ENCODE peak calls at places on chromosome 16, in seven cellular contexts. One of them, this sample, is unnamed. For H3K4me1 and H3K9me3, the result is how much of the 10 kb centered on the place peaks cover.

GRCh38 chr16:80300876-80301275 is 239.9 kb upstream of the DYNLRB2 start:
- DNase-seq in IMR-90: peak
- DNase-seq in CD8-positive, alpha-beta memory T cell: no peak
- DNase-seq in ascending aorta: no peak
- DNase-seq in fibroblast of lung: peak
- DNase-seq in uterus: no peak
- DNase-seq in heart right ventricle: no peak
- DNase-seq in this sample: no peak

GRCh38 chr16:1788708-1789100 is 4.8 kb downstream of the IGFALS start:
- DNase-seq in IMR-90: no peak
- DNase-seq in fibroblast of lung: no peak
- DNase-seq in CD8-positive, alpha-beta memory T cell: no peak
- DNase-seq in uterus: peak
- DNase-seq in heart right ventricle: peak
- DNase-seq in ascending aorta: peak
- DNase-seq in this sample: no peak

GRCh38 chr16:85062303-85062702 is 34.7 kb downstream of the KIAA0513 start:
- DNase-seq in fibroblast of lung: no peak
- DNase-seq in IMR-90: no peak
- DNase-seq in heart right ventricle: no peak
- DNase-seq in ascending aorta: no peak
- DNase-seq in uterus: no peak
- DNase-seq in CD8-positive, alpha-beta memory T cell: no peak
- DNase-seq in this sample: no peak

GRCh38 chr16:64907844-64908243 is 214.0 kb downstream of the CDH11 start:
- DNase-seq in ascending aorta: no peak
- DNase-seq in IMR-90: peak
- DNase-seq in uterus: no peak
- DNase-seq in fibroblast of lung: peak
- DNase-seq in CD8-positive, alpha-beta memory T cell: no peak
- DNase-seq in heart right ventricle: no peak
- DNase-seq in this sample: no peak

GRCh38 chr16:78098544-78099371 is 696 bp upstream of the WWOX start:
- DNase-seq in IMR-90: no peak
- DNase-seq in ascending aorta: no peak
- DNase-seq in fibroblast of lung: no peak
- DNase-seq in uterus: no peak
- DNase-seq in CD8-positive, alpha-beta memory T cell: peak
- DNase-seq in heart right ventricle: no peak
- DNase-seq in this sample: no peak

GRCh38 chr16:84742561-84743200 is 42.9 kb downstream of the USP10 start:
- DNase-seq in heart right ventricle: no peak
- DNase-seq in IMR-90: no peak
- DNase-seq in CD8-positive, alpha-beta memory T cell: no peak
- DNase-seq in ascending aorta: no peak
- DNase-seq in uterus: no peak
- DNase-seq in fibroblast of lung: no peak
- DNase-seq in this sample: no peak

GRCh38 chr16:30395992-30396560 is 856 bp downstream of the ZNF48 start:
- DNase-seq in ascending aorta: no peak
- DNase-seq in fibroblast of lung: no peak
- DNase-seq in heart right ventricle: no peak
- DNase-seq in uterus: no peak
- DNase-seq in CD8-positive, alpha-beta memory T cell: no peak
- DNase-seq in IMR-90: no peak
- DNase-seq in this sample: no peak

GRCh38 chr16:55039042-55039441 is 108.4 kb downstream of the IRX5 start:
- DNase-seq in heart right ventricle: no peak
- DNase-seq in ascending aorta: no peak
- DNase-seq in uterus: no peak
- DNase-seq in fibroblast of lung: no peak
- DNase-seq in CD8-positive, alpha-beta memory T cell: no peak
- DNase-seq in IMR-90: no peak
- DNase-seq in this sample: no peak

GRCh38 chr16:10699756-10700155 is 5.0 kb upstream of the TEKT5 start:
- DNase-seq in heart right ventricle: no peak
- DNase-seq in CD8-positive, alpha-beta memory T cell: no peak
- DNase-seq in uterus: no peak
- DNase-seq in ascending aorta: no peak
- DNase-seq in IMR-90: no peak
- DNase-seq in fibroblast of lung: no peak
- DNase-seq in this sample: no peak

GRCh38 chr16:1305823-1306222 is 3.6 kb upstream of the UBE2I start:
- DNase-seq in fibroblast of lung: no peak
- DNase-seq in heart right ventricle: no peak
- DNase-seq in ascending aorta: no peak
- DNase-seq in uterus: no peak
- DNase-seq in IMR-90: no peak
- DNase-seq in CD8-positive, alpha-beta memory T cell: peak
- DNase-seq in this sample: no peak

GRCh38 chr16:81531415-81531814 is 86.8 kb downstream of the CMIP start:
- DNase-seq in uterus: no peak
- DNase-seq in CD8-positive, alpha-beta memory T cell: no peak
- DNase-seq in fibroblast of lung: no peak
- DNase-seq in heart right ventricle: no peak
- DNase-seq in ascending aorta: no peak
- DNase-seq in IMR-90: no peak
- DNase-seq in this sample: no peak

GRCh38 chr16:12225282-12225681 is 248.7 kb downstream of the SNX29 start:
- DNase-seq in uterus: no peak
- DNase-seq in CD8-positive, alpha-beta memory T cell: no peak
- DNase-seq in heart right ventricle: no peak
- DNase-seq in ascending aorta: no peak
- DNase-seq in fibroblast of lung: no peak
- DNase-seq in IMR-90: no peak
- DNase-seq in this sample: no peak

GRCh38 chr16:85320677-85321385 is 208.6 kb upstream of the CIBAR2 start:
- DNase-seq in heart right ventricle: no peak
- DNase-seq in fibroblast of lung: no peak
- DNase-seq in IMR-90: no peak
- DNase-seq in uterus: no peak
- DNase-seq in CD8-positive, alpha-beta memory T cell: no peak
- DNase-seq in ascending aorta: no peak
- DNase-seq in this sample: no peak

GRCh38 chr16:56355786-56356275 is 69.5 kb downstream of the AMFR start:
- DNase-seq in fibroblast of lung: no peak
- DNase-seq in uterus: peak
- DNase-seq in IMR-90: no peak
- DNase-seq in CD8-positive, alpha-beta memory T cell: no peak
- DNase-seq in heart right ventricle: no peak
- DNase-seq in ascending aorta: peak
- DNase-seq in this sample: peak

GRCh38 chr16:68216240-68216639 is 19.7 kb downstream of the ESRP2 start:
- DNase-seq in fibroblast of lung: no peak
- DNase-seq in ascending aorta: no peak
- DNase-seq in uterus: no peak
- DNase-seq in heart right ventricle: no peak
- DNase-seq in IMR-90: no peak
- DNase-seq in CD8-positive, alpha-beta memory T cell: no peak
- DNase-seq in this sample: no peak

GRCh38 chr16:66647866-66648265 is 43.4 kb downstream of the CMTM3 start:
- DNase-seq in CD8-positive, alpha-beta memory T cell: no peak
- DNase-seq in uterus: no peak
- DNase-seq in heart right ventricle: no peak
- DNase-seq in IMR-90: no peak
- DNase-seq in ascending aorta: no peak
- DNase-seq in fibroblast of lung: no peak
- DNase-seq in this sample: no peak

GRCh38 chr16:57486858-57487834 is 853 bp upstream of the DOK4 start:
- DNase-seq in IMR-90: no peak
- DNase-seq in fibroblast of lung: no peak
- DNase-seq in heart right ventricle: no peak
- DNase-seq in ascending aorta: no peak
- DNase-seq in CD8-positive, alpha-beta memory T cell: no peak
- DNase-seq in uterus: no peak
- DNase-seq in this sample: no peak

GRCh38 chr16:24523569-24523968 is 15.8 kb upstream of the RBBP6 start:
- DNase-seq in heart right ventricle: no peak
- DNase-seq in IMR-90: no peak
- DNase-seq in CD8-positive, alpha-beta memory T cell: no peak
- DNase-seq in uterus: no peak
- DNase-seq in ascending aorta: no peak
- DNase-seq in fibroblast of lung: no peak
- DNase-seq in this sample: no peak

GRCh38 chr16:82119405-82119804 is 50.6 kb downstream of the MPHOSPH6 start:
- DNase-seq in fibroblast of lung: no peak
- DNase-seq in IMR-90: no peak
- DNase-seq in ascending aorta: no peak
- DNase-seq in uterus: no peak
- DNase-seq in CD8-positive, alpha-beta memory T cell: no peak
- DNase-seq in heart right ventricle: no peak
- DNase-seq in this sample: no peak

GRCh38 chr16:4694664-4695451 is 1.5 kb downstream of the NUDT16L1 start:
- DNase-seq in CD8-positive, alpha-beta memory T cell: no peak
- DNase-seq in uterus: peak
- DNase-seq in IMR-90: no peak
- DNase-seq in fibroblast of lung: no peak
- DNase-seq in heart right ventricle: no peak
- DNase-seq in ascending aorta: peak
- DNase-seq in this sample: peak

GRCh38 chr16:11327277-11328171 is 17.7 kb upstream of the RMI2 start:
- DNase-seq in uterus: peak
- DNase-seq in IMR-90: no peak
- DNase-seq in CD8-positive, alpha-beta memory T cell: no peak
- DNase-seq in heart right ventricle: peak
- DNase-seq in fibroblast of lung: no peak
- DNase-seq in ascending aorta: no peak
- DNase-seq in this sample: peak

GRCh38 chr16:56629531-56629930 is 2.9 kb upstream of the MT1M start:
- DNase-seq in ascending aorta: no peak
- DNase-seq in fibroblast of lung: no peak
- DNase-seq in CD8-positive, alpha-beta memory T cell: no peak
- DNase-seq in uterus: no peak
- DNase-seq in heart right ventricle: no peak
- DNase-seq in IMR-90: no peak
- DNase-seq in this sample: no peak

GRCh38 chr16:1140582-1140981 is 12.3 kb upstream of the CACNA1H start:
- DNase-seq in fibroblast of lung: no peak
- DNase-seq in ascending aorta: no peak
- DNase-seq in IMR-90: no peak
- DNase-seq in heart right ventricle: no peak
- DNase-seq in uterus: no peak
- DNase-seq in CD8-positive, alpha-beta memory T cell: no peak
- DNase-seq in this sample: no peak

GRCh38 chr16:31157136-31157535 is 7.3 kb upstream of the PRSS36 start:
- DNase-seq in CD8-positive, alpha-beta memory T cell: no peak
- DNase-seq in fibroblast of lung: no peak
- DNase-seq in ascending aorta: no peak
- DNase-seq in IMR-90: no peak
- DNase-seq in heart right ventricle: no peak
- DNase-seq in uterus: no peak
- DNase-seq in this sample: no peak

GRCh38 chr16:57906385-57907316 is 64.3 kb downstream of the CNGB1 start:
- DNase-seq in heart right ventricle: no peak
- DNase-seq in fibroblast of lung: peak
- DNase-seq in IMR-90: no peak
- DNase-seq in CD8-positive, alpha-beta memory T cell: peak
- DNase-seq in uterus: no peak
- DNase-seq in ascending aorta: no peak
- DNase-seq in this sample: no peak

GRCh38 chr16:85719605-85720318 is 31.0 kb upstream of the GINS2 start:
- DNase-seq in ascending aorta: no peak
- DNase-seq in IMR-90: no peak
- DNase-seq in fibroblast of lung: no peak
- DNase-seq in uterus: no peak
- DNase-seq in CD8-positive, alpha-beta memory T cell: no peak
- DNase-seq in heart right ventricle: no peak
- DNase-seq in this sample: no peak

GRCh38 chr16:85473909-85474640 is 139.0 kb upstream of the GSE1 start:
- DNase-seq in ascending aorta: no peak
- DNase-seq in IMR-90: no peak
- DNase-seq in fibroblast of lung: no peak
- DNase-seq in uterus: peak
- DNase-seq in heart right ventricle: no peak
- DNase-seq in CD8-positive, alpha-beta memory T cell: no peak
- DNase-seq in this sample: no peak

GRCh38 chr16:14370736-14371234 is 259.3 kb downstream of the PARN start:
- DNase-seq in ascending aorta: no peak
- DNase-seq in heart right ventricle: no peak
- DNase-seq in CD8-positive, alpha-beta memory T cell: no peak
- DNase-seq in fibroblast of lung: no peak
- DNase-seq in IMR-90: no peak
- DNase-seq in uterus: no peak
- DNase-seq in this sample: no peak
- H3K4me1 ChIP-seq in ascending aorta: under half
- H3K4me1 ChIP-seq in heart right ventricle: under half
- H3K4me1 ChIP-seq in CD8-positive, alpha-beta memory T cell: under half
- H3K4me1 ChIP-seq in fibroblast of lung: under half
- H3K4me1 ChIP-seq in IMR-90: under half
- H3K4me1 ChIP-seq in uterus: under half
- H3K4me1 ChIP-seq in this sample: under half

GRCh38 chr16:71453051-71453450 is 9.0 kb downstream of the ZNF23 start:
- DNase-seq in ascending aorta: no peak
- DNase-seq in CD8-positive, alpha-beta memory T cell: no peak
- DNase-seq in IMR-90: peak
- DNase-seq in heart right ventricle: no peak
- DNase-seq in uterus: no peak
- DNase-seq in fibroblast of lung: no peak
- DNase-seq in this sample: no peak
- H3K9me3 ChIP-seq in ascending aorta: under half
- H3K9me3 ChIP-seq in CD8-positive, alpha-beta memory T cell: under half
- H3K9me3 ChIP-seq in IMR-90: half or more
- H3K9me3 ChIP-seq in heart right ventricle: half or more
- H3K9me3 ChIP-seq in uterus: half or more
- H3K9me3 ChIP-seq in fibroblast of lung: under half
- H3K9me3 ChIP-seq in this sample: half or more

DNA sequence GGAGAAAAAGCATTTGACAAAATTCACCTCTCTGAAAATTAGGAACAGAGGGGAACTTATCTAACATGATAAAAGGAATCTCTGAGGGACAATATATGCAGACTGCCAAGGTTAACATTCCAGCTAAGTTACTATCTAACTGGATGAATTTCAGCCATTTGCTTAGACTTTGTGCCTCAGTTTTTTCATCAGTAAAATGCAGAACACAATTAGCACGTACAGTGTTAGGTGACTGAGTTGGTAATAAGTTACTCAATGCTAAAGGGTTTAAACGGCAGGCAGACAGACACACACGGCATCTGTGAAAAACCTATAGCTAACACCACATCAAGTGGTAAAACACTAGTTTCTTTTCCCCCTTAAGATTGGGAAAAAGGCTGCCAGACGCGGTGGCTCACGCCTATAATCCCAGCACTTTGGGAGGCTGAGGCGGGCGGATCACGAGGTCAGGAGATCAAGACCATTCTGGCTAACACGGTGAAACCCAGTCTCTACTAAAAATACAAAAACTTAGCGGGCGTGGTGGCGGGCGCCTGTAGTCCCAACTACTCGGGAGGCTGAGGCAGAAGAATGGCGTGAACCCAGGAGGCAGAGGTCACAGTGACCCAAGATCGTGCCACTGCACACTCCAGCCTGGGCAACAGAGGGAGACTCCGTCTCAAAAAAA is 9.1 kb downstream of the CFDP1 start:
- DNase-seq in uterus: no peak
- DNase-seq in fibroblast of lung: peak
- DNase-seq in CD8-positive, alpha-beta memory T cell: no peak
- DNase-seq in ascending aorta: no peak
- DNase-seq in heart right ventricle: no peak
- DNase-seq in IMR-90: no peak
- DNase-seq in this sample: no peak
- H3K27ac ChIP-seq in uterus: no peak
- H3K27ac ChIP-seq in fibroblast of lung: no peak
- H3K27ac ChIP-seq in CD8-positive, alpha-beta memory T cell: no peak
- H3K27ac ChIP-seq in ascending aorta: no peak
- H3K27ac ChIP-seq in heart right ventricle: no peak
- H3K27ac ChIP-seq in IMR-90: no peak
- H3K27ac ChIP-seq in this sample: peak

GRCh38 chr16:87681990-87682570 is 79.8 kb downstream of the JPH3 start:
- DNase-seq in heart right ventricle: no peak
- DNase-seq in CD8-positive, alpha-beta memory T cell: no peak
- DNase-seq in IMR-90: peak
- DNase-seq in fibroblast of lung: peak
- DNase-seq in ascending aorta: no peak
- DNase-seq in uterus: no peak
- DNase-seq in this sample: no peak
- H3K4me1 ChIP-seq in heart right ventricle: under half
- H3K4me1 ChIP-seq in CD8-positive, alpha-beta memory T cell: under half
- H3K4me1 ChIP-seq in IMR-90: under half
- H3K4me1 ChIP-seq in fibroblast of lung: under half
- H3K4me1 ChIP-seq in ascending aorta: under half
- H3K4me1 ChIP-seq in uterus: under half
- H3K4me1 ChIP-seq in this sample: under half